ENCODE peak calls at places on chromosomes 11 and 22, in eight cellular contexts. O is H1, Y is lower leg skin, R is A549, P is HCT116, D is stomach, J is GM12891, X is IMR-90. Q is an unnamed sample.
A peak's percentile ranks its signal among the peaks of the same experiment; 100 is the strongest.

GRCh38 chr11:76823481-76824028 is 37.2 kb upstream of the ACER3 start:
- DNase-seq in D (no peak), Y (no peak), R (peak; percentile 91), X (peak; percentile 76), O (peak; percentile 43), J (no peak), P (peak; percentile 88), Q (peak; percentile 79)

GRCh38 chr11:130726234-130726559 is 190.1 kb downstream of the SNX19 start:
- DNase-seq in X (peak; percentile 65), D (no peak), Y (no peak), P (no peak), J (no peak), R (no peak), O (no peak), Q (no peak)

GRCh38 chr22:24827305-24827704 is 21.3 kb downstream of the SGSM1 start:
- DNase-seq in X (no peak), J (no peak), D (peak; percentile 83), O (no peak), Y (no peak), R (no peak), P (no peak), Q (no peak)

GRCh38 chr11:68223275-68223674 is 10.2 kb upstream of the KMT5B start:
- DNase-seq in X (no peak), Y (no peak), D (no peak), J (no peak), R (no peak), P (no peak), O (no peak), Q (no peak)

GRCh38 chr11:114082415-114082748 is 22.9 kb downstream of the ZBTB16 start:
- DNase-seq in O (no peak), J (no peak), P (no peak), Y (no peak), R (no peak), X (no peak), D (no peak), Q (no peak)

GRCh38 chr11:117442869-117443239 is 115.2 kb downstream of the CEP164 start:
- DNase-seq in Y (no peak), X (no peak), R (no peak), J (no peak), P (no peak), D (no peak), O (no peak), Q (no peak)

GRCh38 chr11:123775274-123775673 is 21.0 kb upstream of the OR6X1 start:
- DNase-seq in D (no peak), O (no peak), P (no peak), X (no peak), R (no peak), J (no peak), Y (no peak), Q (no peak)

GRCh38 chr11:66343176-66343575 is 1.7 kb downstream of the BRMS1 start:
- DNase-seq in R (no peak), P (no peak), J (no peak), D (no peak), Y (no peak), X (peak; percentile 48), O (no peak), Q (no peak)

GRCh38 chr11:124882339-124883071 is 15.2 kb downstream of the ROBO4 start:
- DNase-seq in J (no peak), R (no peak), O (no peak), X (no peak), Y (no peak), D (no peak), P (no peak), Q (no peak)

GRCh38 chr11:33642461-33643166 is 58.0 kb downstream of the C11orf91 start:
- DNase-seq in O (no peak), D (no peak), X (no peak), Y (no peak), P (peak; percentile 73), J (no peak), R (no peak), Q (no peak)

GRCh38 chr11:68206211-68206610 is 6.9 kb downstream of the KMT5B start:
- DNase-seq in Y (no peak), O (peak; percentile 52), D (no peak), J (no peak), P (peak; percentile 53), X (peak; percentile 69), R (peak; percentile 60), Q (peak; percentile 49)

GRCh38 chr11:124643605-124644425 is 21.2 kb downstream of the TBRG1 start:
- DNase-seq in R (no peak), Y (no peak), J (no peak), D (no peak), P (no peak), X (peak; percentile 97), O (no peak), Q (peak; percentile 7)

GRCh38 chr22:23070418-23071162 is at the start of gene GNAZ:
- DNase-seq in Y (no peak), J (peak; percentile 59), R (no peak), P (no peak), D (no peak), O (peak; percentile 78), X (no peak), Q (peak; percentile 40)

DNA sequence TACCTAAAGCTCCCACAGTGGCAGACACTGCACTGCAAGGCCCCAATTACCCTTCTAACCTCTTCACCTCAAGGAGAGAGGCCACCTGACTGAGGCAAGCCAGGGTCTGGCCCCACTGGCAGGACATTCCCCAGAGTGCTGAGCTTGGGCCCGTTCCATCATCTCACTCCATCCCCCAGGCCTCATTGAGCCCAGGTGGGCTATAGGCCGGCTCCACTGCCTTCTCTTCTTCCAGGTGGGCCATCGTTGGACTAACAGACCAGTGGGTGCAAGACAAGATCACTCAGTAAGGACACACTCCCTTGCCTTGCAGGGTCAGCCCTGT is 19.1 kb downstream of the CDC45 start:
- DNase-seq in O (no peak), D (no peak), P (no peak), R (no peak), J (no peak), Y (no peak), X (no peak), Q (no peak)
- TF ChIP-seq POLR2A in O (no peak), D (no peak), P (no peak), R (no peak), J (no peak), Y (no peak), X (no peak), Q (no peak)

GRCh38 chr11:65083834-65084597 is at the start of the genes CDCA5 and ZFPL1:
- DNase-seq in P (peak; percentile 91), J (peak; percentile 98), Y (peak; percentile 93), X (peak; percentile 94), D (peak; percentile 97), R (peak; percentile 96), O (peak; percentile 98), Q (peak; percentile 96)
- TF ChIP-seq POLR2A in P (peak; percentile 49), J (peak; percentile 69), Y (peak; percentile 39), X (peak; percentile 97), D (no peak), R (peak; percentile 56), O (peak; percentile 54), Q (peak; percentile 67)

DNA sequence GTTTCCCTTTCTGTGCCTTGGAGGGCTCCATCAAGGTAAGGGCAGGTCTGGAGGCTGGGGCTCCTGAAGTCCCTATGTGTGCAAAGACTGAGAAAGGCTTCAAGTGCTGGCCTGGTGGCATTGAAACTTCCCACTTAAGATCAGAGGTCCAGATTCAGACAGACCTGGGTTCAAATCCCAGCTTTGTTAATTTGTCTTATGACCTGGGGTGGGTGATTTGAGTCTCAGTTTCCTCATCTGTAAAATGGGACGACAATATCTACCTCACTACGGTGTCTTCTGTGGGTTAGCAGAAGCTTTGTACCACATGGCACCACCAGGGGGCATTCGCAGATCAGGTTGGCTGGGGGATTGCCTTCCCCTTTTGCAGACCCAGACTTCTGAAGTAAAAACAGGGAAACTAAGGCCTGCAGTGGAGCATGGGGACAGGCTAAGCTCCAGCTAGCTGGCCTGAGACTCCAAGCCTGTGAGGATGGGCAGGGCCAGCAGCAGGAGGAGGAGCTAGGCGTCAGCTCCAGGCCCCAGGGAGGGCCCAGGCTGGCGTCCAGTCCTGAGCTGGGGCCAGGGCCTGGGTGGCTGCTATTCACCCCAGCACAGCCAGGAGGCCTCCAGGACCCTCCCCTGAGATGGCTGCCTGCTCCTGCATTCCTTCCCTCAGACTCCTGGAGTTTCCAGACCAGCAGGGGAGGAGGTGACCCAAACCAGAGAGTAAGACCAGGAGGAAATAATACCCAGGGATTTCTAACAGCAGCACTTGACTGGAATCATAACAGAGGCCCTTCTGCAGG is 1.5 kb downstream of the CASTOR1 start:
- DNase-seq in Y (peak; percentile 78), P (peak; percentile 89), X (peak; percentile 90), O (peak; percentile 87), R (peak; percentile 76), J (peak; percentile 71), D (peak; percentile 89), Q (peak; percentile 72)
- TF ChIP-seq POLR2A in Y (no peak), P (no peak), X (peak; percentile 44), O (no peak), R (peak; percentile 19), J (no peak), D (no peak), Q (no peak)

GRCh38 chr22:21443735-21444421 is 23.3 kb upstream of the TMEM191C start:
- DNase-seq in O (peak; percentile 49), D (peak; percentile 80), R (no peak), Y (peak; percentile 9), X (no peak), J (no peak), P (no peak), Q (no peak)
- TF ChIP-seq POLR2A in O (no peak), D (no peak), R (no peak), Y (no peak), X (no peak), J (no peak), P (no peak), Q (no peak)

GRCh38 chr11:73218830-73219215 is 742 bp downstream of the P2RY2 start:
- DNase-seq in R (no peak), P (no peak), D (no peak), O (no peak), X (no peak), Y (no peak), J (no peak), Q (no peak)

GRCh38 chr11:73217131-73217809 is 811 bp upstream of the P2RY2 start:
- DNase-seq in Y (no peak), X (no peak), J (no peak), D (no peak), O (no peak), P (no peak), R (no peak), Q (no peak)

GRCh38 chr11:73219396-73220285 is 1.6 kb downstream of the P2RY2 start:
- DNase-seq in O (no peak), Y (no peak), R (no peak), P (no peak), J (no peak), X (no peak), D (no peak), Q (no peak)

GRCh38 chr11:73217810-73218105 is 323 bp upstream of the P2RY2 start:
- DNase-seq in R (no peak), Y (no peak), P (no peak), D (no peak), O (no peak), J (no peak), X (no peak), Q (no peak)

DNA sequence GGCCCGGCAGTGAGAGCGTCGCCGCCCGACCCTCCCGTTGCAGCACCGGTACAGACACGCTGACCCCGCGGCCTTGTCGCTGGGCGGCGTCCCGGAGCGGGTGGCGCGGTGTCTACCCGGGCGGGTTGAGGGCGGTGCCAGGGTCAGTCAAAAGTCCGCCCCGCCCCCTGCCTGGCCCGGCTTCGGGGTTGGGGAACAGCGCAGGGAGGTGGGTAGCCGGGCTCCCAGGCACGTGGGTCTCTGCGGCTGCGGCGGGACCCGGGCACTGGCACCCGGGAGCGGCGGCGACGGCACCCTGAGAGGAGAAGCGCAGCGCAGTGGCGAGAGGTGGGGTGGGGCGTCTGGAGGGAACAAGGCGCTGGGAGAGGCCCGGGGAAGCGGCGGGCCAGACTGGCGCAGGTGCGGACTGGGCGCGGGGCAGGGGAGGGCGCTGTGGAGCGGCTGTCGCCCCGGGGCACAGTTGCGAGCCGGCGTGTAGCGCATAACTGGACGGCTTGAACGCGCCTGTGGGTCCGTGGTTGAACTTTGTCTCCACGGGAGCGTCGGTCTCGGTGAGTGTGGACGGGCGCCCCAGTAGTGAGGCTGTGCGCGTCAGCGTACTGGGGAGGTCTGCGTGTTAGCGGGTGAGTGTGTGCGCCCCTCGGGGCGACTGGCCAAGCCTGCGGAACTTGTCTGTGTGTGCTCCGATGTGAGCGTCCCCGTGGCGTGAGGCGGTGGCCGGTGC is at the start of gene P2RY2:
- DNase-seq in Y (peak; percentile 47), P (peak; percentile 32), O (peak; percentile 91), X (no peak), D (peak; percentile 85), R (peak; percentile 82), J (peak; percentile 54), Q (no peak)
- TF ChIP-seq POLR2A in Y (no peak), P (no peak), O (no peak), X (no peak), D (no peak), R (peak; percentile 79), J (no peak), Q (no peak)